ENCODE peak calls at places on chromosomes 12 and 14, in five cellular contexts. T, J, N, F and L are unnamed samples.

GRCh38 chr12:20260864-20261263 is 107.5 kb upstream of the PDE3A start:
- DNase-seq in T (no peak), J (no peak), N (no peak), F (no peak), L (no peak)

GRCh38 chr12:130026608-130027176 is 122.9 kb upstream of the TMEM132D start:
- DNase-seq in T (no peak), J (no peak), N (no peak), F (peak; percentile 37), L (no peak)

GRCh38 chr14:90828642-90829487 is 12.6 kb upstream of the TTC7B start:
- DNase-seq in T (peak; percentile 46), J (no peak), N (no peak), F (peak; percentile 46), L (no peak)

GRCh38 chr12:25689996-25690501 is 137.0 kb upstream of the LMNTD1 start:
- DNase-seq in T (peak; percentile 50), J (peak; percentile 72), N (no peak), F (peak; percentile 3), L (no peak)

GRCh38 chr14:60093606-60094005 is 1.9 kb downstream of the PCNX4 start:
- DNase-seq in T (no peak), J (no peak), N (no peak), F (no peak), L (no peak)

GRCh38 chr14:56299306-56299984 is 181.2 kb downstream of the PELI2 start:
- DNase-seq in T (no peak), J (no peak), N (no peak), F (no peak), L (no peak)

GRCh38 chr12:47573146-47573659 is 132.6 kb downstream of the RPAP3 start:
- DNase-seq in T (no peak), J (no peak), N (no peak), F (no peak), L (no peak)

GRCh38 chr14:58826845-58827686 is 189.3 kb downstream of the DACT1 start:
- DNase-seq in T (no peak), J (no peak), N (no peak), F (peak; percentile 36), L (no peak)

GRCh38 chr12:5511644-5512584 is 80.0 kb downstream of the NTF3 start:
- DNase-seq in T (no peak), J (peak; percentile 56), N (no peak), F (no peak), L (no peak)

GRCh38 chr12:109153711-109154434 is 37.5 kb downstream of the ACACB start:
- DNase-seq in T (no peak), J (no peak), N (no peak), F (peak; percentile 33), L (no peak)

GRCh38 chr12:2264622-2265306 is 212.0 kb downstream of the CACNA1C start:
- DNase-seq in T (no peak), J (peak; percentile 95), N (peak; percentile 66), F (no peak), L (no peak)

GRCh38 chr14:99249389-99249788 is 22.6 kb downstream of the BCL11B start:
- DNase-seq in T (no peak), J (no peak), N (no peak), F (no peak), L (no peak)

GRCh38 chr14:39218171-39218769 is 15.4 kb upstream of the MIA2 start:
- DNase-seq in T (no peak), J (peak; percentile 60), N (no peak), F (peak; percentile 81), L (no peak)

GRCh38 chr12:79086546-79086945 is 222.0 kb downstream of the SYT1 start:
- DNase-seq in T (no peak), J (no peak), N (no peak), F (no peak), L (no peak)

GRCh38 chr12:115437061-115437567 is 753.1 kb upstream of the TBX3 start:
- DNase-seq in T (no peak), J (no peak), N (no peak), F (no peak), L (no peak)

GRCh38 chr12:76719171-76719631 is 44.7 kb upstream of the ZDHHC17 start:
- DNase-seq in T (no peak), J (peak; percentile 23), N (no peak), F (no peak), L (no peak)

GRCh38 chr14:90900712-90901111 is 84.5 kb upstream of the TTC7B start:
- DNase-seq in T (no peak), J (peak; percentile 12), N (no peak), F (no peak), L (no peak)

GRCh38 chr14:50624447-50624846 is 43.7 kb downstream of the SAV1 start:
- DNase-seq in T (no peak), J (no peak), N (no peak), F (no peak), L (no peak)

GRCh38 chr14:101478796-101479410 is 82.4 kb upstream of the DIO3 start:
- DNase-seq in T (peak; percentile 29), J (no peak), N (peak; percentile 14), F (no peak), L (no peak)

GRCh38 chr12:17214910-17215309 is 608.9 kb upstream of the LMO3 start:
- DNase-seq in T (no peak), J (no peak), N (no peak), F (no peak), L (no peak)

GRCh38 chr14:90609376-90609775 is 206.9 kb downstream of the TTC7B start:
- DNase-seq in T (no peak), J (no peak), N (no peak), F (no peak), L (no peak)

GRCh38 chr14:35339761-35340406 is 47.7 kb downstream of the PSMA6 start:
- DNase-seq in T (peak; percentile 72), J (no peak), N (no peak), F (no peak), L (no peak)

GRCh38 chr14:68958553-68958952 is 20.5 kb downstream of the ACTN1 start:
- DNase-seq in T (no peak), J (no peak), N (no peak), F (no peak), L (no peak)

GRCh38 chr12:113049976-113050742 is 6.4 kb upstream of the DTX1 start:
- DNase-seq in T (no peak), J (peak; percentile 34), N (no peak), F (peak; percentile 11), L (no peak)

GRCh38 chr14:75341639-75342038 is 63.0 kb downstream of the FOS start:
- DNase-seq in T (no peak), J (no peak), N (no peak), F (no peak), L (no peak)

GRCh38 chr12:32455607-32456063 is 56.3 kb downstream of the FGD4 start:
- DNase-seq in T (no peak), J (peak; percentile 86), N (no peak), F (peak; percentile 70), L (no peak)

GRCh38 chr14:52241102-52241793 is 26.2 kb upstream of the PTGDR start:
- DNase-seq in T (no peak), J (peak; percentile 78), N (no peak), F (no peak), L (no peak)

GRCh38 chr14:103111297-103111981 is 11.8 kb upstream of the TNFAIP2 start:
- DNase-seq in T (no peak), J (no peak), N (no peak), F (no peak), L (no peak)

GRCh38 chr12:52539024-52539820 is 13.7 kb downstream of the KRT71 start:
- DNase-seq in T (no peak), J (peak; percentile 46), N (no peak), F (no peak), L (no peak)

GRCh38 chr14:93113678-93114067 is 2.1 kb downstream of the ITPK1 start:
- DNase-seq in T (no peak), J (no peak), N (no peak), F (peak; percentile 52), L (no peak)

GRCh38 chr12:23556661-23557060 is 392.8 kb downstream of the SOX5 start:
- DNase-seq in T (no peak), J (no peak), N (no peak), F (no peak), L (no peak)

GRCh38 chr12:29024117-29024516 is 125.0 kb upstream of the FAR2 start:
- DNase-seq in T (no peak), J (no peak), N (no peak), F (peak; percentile 27), L (no peak)

GRCh38 chr14:22837059-22837749 is 819 bp downstream of the MMP14 start:
- DNase-seq in T (peak; percentile 72), J (peak; percentile 70), N (peak; percentile 59), F (peak; percentile 73), L (no peak)

GRCh38 chr14:23061995-23062394 is 4.7 kb upstream of the CDH24 start:
- DNase-seq in T (no peak), J (peak; percentile 98), N (peak; percentile 79), F (peak; percentile 36), L (no peak)

GRCh38 chr14:100618763-100619320 is 31.6 kb upstream of the BEGAIN start:
- DNase-seq in T (no peak), J (no peak), N (no peak), F (peak; percentile 19), L (no peak)

GRCh38 chr12:123056709-123057108 is 76.2 kb downstream of the ARL6IP4 start:
- DNase-seq in T (no peak), J (no peak), N (no peak), F (no peak), L (no peak)
- H3K4me1 ChIP-seq in T (peaks cover 29% of the 10 kb centered on the region), J (peaks cover 14% of the 10 kb centered on the region), N (peaks cover 15% of the 10 kb centered on the region), F (no peaks in the 10 kb centered on the region), L (no peaks in the 10 kb centered on the region)

DNA sequence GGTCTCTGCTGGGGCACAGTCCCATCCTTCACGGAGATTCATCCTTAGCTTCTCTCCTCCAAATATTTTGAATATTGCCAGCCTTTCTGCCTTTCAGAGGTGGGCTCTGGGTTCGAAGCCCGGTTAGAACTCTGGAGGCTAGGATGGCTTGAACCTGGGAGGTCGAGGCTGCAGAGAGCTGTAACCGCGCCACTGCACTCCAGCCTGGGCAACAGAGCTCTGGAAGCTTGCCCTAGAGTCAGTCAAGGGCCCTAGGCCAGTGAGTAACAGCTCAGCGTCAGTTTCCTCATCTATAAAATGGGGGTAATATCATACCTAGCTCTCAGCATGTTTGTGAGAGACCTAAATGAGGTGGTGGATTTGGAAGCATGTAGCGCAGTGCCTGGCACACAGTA is 3.2 kb downstream of the PTPN6 start:
- DNase-seq in T (no peak), J (no peak), N (no peak), F (no peak), L (no peak)
- H3K4me1 ChIP-seq in T (peaks cover 74% of the 10 kb centered on the region), J (no peaks in the 10 kb centered on the region), N (no peaks in the 10 kb centered on the region), F (no peaks in the 10 kb centered on the region), L (peaks cover 81% of the 10 kb centered on the region)

DNA sequence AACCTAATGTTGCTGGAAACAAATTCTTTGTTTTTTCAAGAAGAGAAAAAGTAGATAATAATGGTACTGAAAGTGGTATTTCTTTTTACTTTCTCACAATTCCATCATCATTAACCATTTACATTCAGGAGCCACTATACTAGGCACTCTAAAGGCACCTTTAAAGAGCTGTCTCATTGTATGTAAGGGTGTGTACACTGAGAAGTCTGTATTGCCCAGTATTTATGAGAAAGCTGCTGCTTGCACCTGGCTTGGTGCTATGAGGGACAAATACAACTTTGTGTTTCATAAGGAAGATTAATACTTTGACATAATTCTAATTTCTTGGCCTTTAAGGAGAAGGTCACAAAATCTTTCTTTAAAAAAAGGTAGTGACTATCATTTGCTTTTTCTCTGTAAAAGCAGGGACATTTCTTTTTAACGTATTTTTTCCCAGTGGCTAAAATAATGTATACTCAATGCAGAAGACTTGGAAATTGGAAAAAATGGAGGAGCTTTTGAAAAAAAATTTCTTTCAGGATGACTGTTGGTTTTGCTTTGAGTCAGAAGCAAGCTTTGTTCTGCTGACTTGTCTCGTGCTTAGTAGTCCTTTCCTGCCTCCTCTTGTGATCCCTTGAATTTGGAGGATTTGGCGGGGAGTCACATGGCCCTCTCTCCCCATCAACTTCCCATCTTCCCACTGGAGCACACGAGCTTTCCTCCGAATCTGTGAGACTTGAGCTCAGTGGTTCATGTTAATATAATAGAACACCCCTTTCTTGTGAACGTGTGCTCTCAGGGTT is 50.1 kb downstream of the RASSF3 start:
- DNase-seq in T (no peak), J (no peak), N (no peak), F (no peak), L (no peak)
- H3K4me1 ChIP-seq in T (peaks cover 58% of the 10 kb centered on the region), J (peaks cover 47% of the 10 kb centered on the region), N (peaks cover 99% of the 10 kb centered on the region), F (peaks cover 4% of the 10 kb centered on the region), L (peaks cover 39% of the 10 kb centered on the region)

GRCh38 chr14:64707661-64708060 is 3.4 kb downstream of the PLEKHG3 start:
- DNase-seq in T (no peak), J (peak; percentile 69), N (peak; percentile 17), F (peak; percentile 97), L (no peak)
- H3K4me1 ChIP-seq in T (peaks cover 61% of the 10 kb centered on the region), J (peaks cover 58% of the 10 kb centered on the region), N (peaks cover 82% of the 10 kb centered on the region), F (peaks cover 15% of the 10 kb centered on the region), L (peaks cover 67% of the 10 kb centered on the region)